ENCODE peak calls at places on chromosomes 12 and 14, in seven cellular contexts. U is OCI-LY7, H is H9, P is H1, Q is brain microvascular endothelial cell, L is pancreas, J is GM13976. I is an unnamed sample.

GRCh38 chr14:78758333-78758732 is 588.2 kb downstream of the NRXN3 start:
- DNase-seq in H (no peak), U (peak), J (peak), L (no peak), Q (peak), P (no peak), I (peak)

GRCh38 chr14:58151264-58151700 is 731 bp downstream of the ARMH4 start:
- DNase-seq in Q (peak), P (no peak), H (peak), J (no peak), U (no peak), L (no peak), I (peak)

GRCh38 chr14:91354221-91354916 is 63.3 kb downstream of the CCDC88C start:
- DNase-seq in H (no peak), L (no peak), Q (no peak), P (no peak), U (peak), J (no peak), I (no peak)

GRCh38 chr14:68679746-68680467 is 113.0 kb downstream of the ZFP36L1 start:
- DNase-seq in J (no peak), L (no peak), H (no peak), Q (no peak), P (no peak), U (no peak), I (no peak)

GRCh38 chr12:76317976-76318375 is 30.2 kb downstream of the BBS10 start:
- DNase-seq in P (no peak), L (no peak), H (no peak), Q (no peak), J (no peak), U (no peak), I (no peak)

GRCh38 chr14:57293851-57294837 is 25.4 kb downstream of the AP5M1 start:
- DNase-seq in Q (no peak), U (peak), P (no peak), H (no peak), J (no peak), L (no peak), I (no peak)

GRCh38 chr14:57405562-57405961 is 15.2 kb downstream of the NAA30 start:
- DNase-seq in J (no peak), H (no peak), U (no peak), L (no peak), Q (no peak), P (no peak), I (no peak)

GRCh38 chr12:101608301-101609133 is 13.7 kb downstream of the MYBPC1 start:
- DNase-seq in P (no peak), U (no peak), L (peak), Q (no peak), J (no peak), H (no peak), I (no peak)

GRCh38 chr14:69317780-69318179 is 57.8 kb downstream of the GALNT16 start:
- DNase-seq in U (peak), H (no peak), L (no peak), J (no peak), P (peak), Q (no peak), I (no peak)

GRCh38 chr12:71415336-71416231 is 24.0 kb upstream of the LGR5 start:
- DNase-seq in U (peak), P (no peak), H (peak), J (peak), L (peak), Q (peak), I (peak)

GRCh38 chr12:106080111-106080732 is 58.5 kb downstream of the NUAK1 start:
- DNase-seq in U (no peak), P (no peak), Q (peak), H (no peak), L (no peak), J (no peak), I (no peak)

GRCh38 chr12:113092478-113093408 is 36.2 kb downstream of the DTX1 start:
- DNase-seq in L (peak), J (peak), P (peak), U (peak), Q (no peak), H (peak), I (peak)

GRCh38 chr12:127363392-127363791 is 903.6 kb upstream of the TMEM132C start:
- DNase-seq in U (no peak), P (peak), J (no peak), L (no peak), Q (peak), H (peak), I (no peak)

GRCh38 chr14:87018294-87018693 is 974.7 kb downstream of the GALC start:
- DNase-seq in J (no peak), P (no peak), Q (no peak), U (no peak), L (no peak), H (no peak), I (no peak)

GRCh38 chr14:74427651-74428050 is 1.6 kb upstream of the SYNDIG1L start:
- DNase-seq in H (no peak), U (no peak), Q (no peak), P (peak), L (no peak), J (no peak), I (no peak)

GRCh38 chr12:66152732-66153131 is 17.1 kb downstream of the TMBIM4 start:
- DNase-seq in Q (no peak), L (no peak), P (no peak), J (no peak), U (no peak), H (no peak), I (no peak)

GRCh38 chr12:26044007-26044394 is 80.8 kb downstream of the BHLHE41 start:
- DNase-seq in L (no peak), Q (no peak), J (no peak), H (no peak), P (no peak), U (no peak), I (no peak)

GRCh38 chr12:106815741-106816140 is 41.3 kb downstream of the RIC8B start:
- DNase-seq in U (no peak), Q (no peak), H (no peak), L (no peak), P (no peak), J (no peak), I (no peak)

GRCh38 chr14:93748208-93749080 is 39.8 kb downstream of the PRIMA1 start:
- DNase-seq in P (no peak), L (no peak), Q (no peak), U (no peak), H (no peak), J (no peak), I (no peak)

GRCh38 chr12:116835484-116835883 is 45.8 kb downstream of the HRK start:
- DNase-seq in J (no peak), Q (no peak), L (no peak), H (no peak), P (no peak), U (no peak), I (no peak)

GRCh38 chr12:42588308-42588836 is 1.2 kb downstream of the PRICKLE1 start:
- DNase-seq in H (no peak), Q (no peak), L (no peak), U (no peak), J (no peak), P (no peak), I (no peak)

GRCh38 chr12:56120158-56120846 is 2.2 kb downstream of the ZC3H10 start:
- DNase-seq in P (no peak), U (no peak), H (no peak), L (no peak), J (no peak), Q (no peak), I (no peak)

GRCh38 chr12:104672501-104673265 is 215.9 kb downstream of the CHST11 start:
- DNase-seq in Q (no peak), P (no peak), U (no peak), J (no peak), H (no peak), L (no peak), I (no peak)

GRCh38 chr12:57693659-57694458 is at the start of gene OS9:
- DNase-seq in H (peak), L (peak), P (peak), U (peak), J (peak), Q (peak), I (peak)
- TF ChIP-seq CTCF in H (peak), L (peak), P (peak), U (peak), J (peak), Q (peak), I (peak)

GRCh38 chr12:24915501-24915900 is 33.4 kb downstream of the BCAT1 start:
- DNase-seq in Q (no peak), H (no peak), J (no peak), P (no peak), L (no peak), U (no peak), I (no peak)
- TF ChIP-seq CTCF in Q (no peak), H (no peak), J (no peak), P (no peak), L (no peak), U (no peak), I (no peak)

DNA sequence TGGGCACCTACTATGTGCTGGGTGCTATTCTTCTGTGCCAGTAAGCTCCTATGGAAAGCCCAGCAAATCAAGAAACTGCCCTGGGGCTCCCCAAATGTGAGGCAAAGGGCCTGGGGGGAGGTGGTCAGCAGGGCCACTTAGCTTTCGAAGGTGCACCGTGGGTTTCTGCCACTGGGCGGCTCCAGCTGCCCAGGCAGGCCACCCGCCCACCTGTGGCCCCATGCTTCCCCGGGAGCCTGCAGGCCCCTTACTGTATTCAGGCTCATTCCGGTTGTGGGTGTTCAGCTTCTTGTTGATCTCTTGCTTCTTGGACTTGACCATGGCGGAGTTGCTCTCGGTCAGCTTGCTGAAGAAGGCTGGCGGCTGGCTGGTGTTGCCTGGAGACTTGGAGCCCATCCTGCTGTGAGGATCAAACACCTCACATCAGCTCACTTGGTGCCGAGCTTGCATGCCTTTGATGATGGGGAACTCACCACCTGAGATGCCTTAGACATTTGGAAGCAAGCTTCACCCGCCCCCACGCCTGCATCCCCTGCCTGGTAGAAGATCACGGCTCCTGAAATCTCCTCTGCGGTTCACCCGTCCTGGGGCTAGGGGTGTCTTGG is 37.3 kb downstream of the RFLNA start:
- DNase-seq in P (no peak), H (peak), U (no peak), J (no peak), Q (no peak), L (no peak), I (no peak)
- TF ChIP-seq CTCF in P (peak), H (peak), U (peak), J (no peak), Q (peak), L (no peak), I (peak)

GRCh38 chr12:7383157-7383556 is 60.8 kb downstream of the CD163L1 start:
- DNase-seq in P (no peak), U (no peak), J (no peak), H (no peak), L (peak), Q (no peak), I (no peak)

GRCh38 chr12:7387289-7387688 is 56.7 kb downstream of the CD163L1 start:
- DNase-seq in U (no peak), L (no peak), Q (no peak), J (no peak), P (no peak), H (no peak), I (no peak)
- TF ChIP-seq CTCF in U (no peak), L (no peak), Q (no peak), J (no peak), P (no peak), H (peak), I (no peak)

GRCh38 chr12:53223391-53224267 is 8.4 kb downstream of the RARG start:
- DNase-seq in H (peak), U (no peak), J (no peak), L (no peak), P (no peak), Q (peak), I (no peak)

GRCh38 chr12:53224897-53225634 is 6.9 kb downstream of the RARG start:
- DNase-seq in H (no peak), J (no peak), Q (no peak), L (no peak), P (no peak), U (no peak), I (no peak)

GRCh38 chr12:53223006-53223305 is 9.1 kb downstream of the RARG start:
- DNase-seq in P (no peak), L (no peak), J (no peak), U (no peak), Q (no peak), H (no peak), I (no peak)

GRCh38 chr12:53225635-53226424 is 6.2 kb downstream of the RARG start:
- DNase-seq in U (no peak), P (no peak), J (no peak), L (no peak), H (peak), Q (no peak), I (no peak)

GRCh38 chr12:53224268-53224896 is 7.6 kb downstream of the RARG start:
- DNase-seq in H (peak), L (no peak), Q (no peak), P (peak), U (no peak), J (no peak), I (no peak)
- TF ChIP-seq CTCF in H (peak), L (no peak), Q (peak), P (peak), U (peak), J (no peak), I (no peak)

DNA sequence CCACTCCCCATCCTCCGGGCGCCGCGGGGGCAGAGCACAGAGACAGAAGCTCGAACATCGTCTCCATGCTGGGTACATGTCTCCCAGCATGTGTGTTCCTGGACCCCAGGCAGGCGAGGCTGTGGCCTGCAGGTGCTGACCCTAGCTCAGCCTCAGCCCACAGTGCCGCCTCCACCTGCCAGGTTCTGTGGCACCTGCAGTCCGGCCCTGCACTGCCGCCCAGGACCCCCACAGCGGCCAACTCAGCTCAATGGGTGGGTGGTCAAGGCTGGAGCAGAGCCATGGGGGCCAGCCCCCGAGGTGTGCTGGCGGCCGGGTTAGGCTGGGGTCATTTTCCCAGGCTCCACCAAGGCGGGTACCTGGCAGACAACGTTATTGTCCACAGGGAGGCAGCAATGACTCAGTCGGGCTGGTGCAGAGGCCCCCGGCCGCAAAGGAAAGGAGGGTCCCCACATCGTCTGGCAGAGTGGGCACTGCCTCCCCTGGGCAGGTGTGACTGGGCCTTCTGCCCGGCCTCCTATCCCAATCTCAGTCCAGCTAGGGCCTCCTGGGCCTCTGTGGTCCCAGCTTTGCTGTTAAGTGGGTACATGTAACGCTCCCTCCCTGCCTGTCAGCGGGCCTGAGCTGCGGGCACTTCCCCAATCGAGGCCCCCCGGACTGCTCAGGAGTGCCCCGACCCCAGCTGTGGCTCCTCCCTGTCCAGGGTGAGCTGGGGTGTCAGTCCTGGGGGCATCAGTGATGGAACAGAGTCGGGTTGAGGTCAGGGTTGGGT is 20.2 kb upstream of the NUDT14 start:
- DNase-seq in J (no peak), L (no peak), H (no peak), P (peak), U (no peak), Q (no peak), I (no peak)
- TF ChIP-seq CTCF in J (no peak), L (no peak), H (peak), P (peak), U (peak), Q (peak), I (no peak)

GRCh38 chr12:122866379-122866778 is 29.5 kb downstream of the VPS37B start:
- DNase-seq in Q (no peak), P (no peak), L (peak), H (no peak), U (no peak), J (no peak), I (no peak)

GRCh38 chr12:122864894-122865253 is 29.6 kb downstream of the HIP1R start:
- DNase-seq in L (no peak), H (no peak), Q (no peak), U (no peak), J (no peak), P (no peak), I (no peak)

GRCh38 chr12:122866950-122867607 is 28.8 kb downstream of the VPS37B start:
- DNase-seq in Q (no peak), U (no peak), P (no peak), H (no peak), J (no peak), L (no peak), I (peak)

GRCh38 chr12:122867701-122868461 is 28.0 kb downstream of the VPS37B start:
- DNase-seq in L (peak), J (no peak), Q (no peak), H (peak), P (peak), U (peak), I (no peak)

DNA sequence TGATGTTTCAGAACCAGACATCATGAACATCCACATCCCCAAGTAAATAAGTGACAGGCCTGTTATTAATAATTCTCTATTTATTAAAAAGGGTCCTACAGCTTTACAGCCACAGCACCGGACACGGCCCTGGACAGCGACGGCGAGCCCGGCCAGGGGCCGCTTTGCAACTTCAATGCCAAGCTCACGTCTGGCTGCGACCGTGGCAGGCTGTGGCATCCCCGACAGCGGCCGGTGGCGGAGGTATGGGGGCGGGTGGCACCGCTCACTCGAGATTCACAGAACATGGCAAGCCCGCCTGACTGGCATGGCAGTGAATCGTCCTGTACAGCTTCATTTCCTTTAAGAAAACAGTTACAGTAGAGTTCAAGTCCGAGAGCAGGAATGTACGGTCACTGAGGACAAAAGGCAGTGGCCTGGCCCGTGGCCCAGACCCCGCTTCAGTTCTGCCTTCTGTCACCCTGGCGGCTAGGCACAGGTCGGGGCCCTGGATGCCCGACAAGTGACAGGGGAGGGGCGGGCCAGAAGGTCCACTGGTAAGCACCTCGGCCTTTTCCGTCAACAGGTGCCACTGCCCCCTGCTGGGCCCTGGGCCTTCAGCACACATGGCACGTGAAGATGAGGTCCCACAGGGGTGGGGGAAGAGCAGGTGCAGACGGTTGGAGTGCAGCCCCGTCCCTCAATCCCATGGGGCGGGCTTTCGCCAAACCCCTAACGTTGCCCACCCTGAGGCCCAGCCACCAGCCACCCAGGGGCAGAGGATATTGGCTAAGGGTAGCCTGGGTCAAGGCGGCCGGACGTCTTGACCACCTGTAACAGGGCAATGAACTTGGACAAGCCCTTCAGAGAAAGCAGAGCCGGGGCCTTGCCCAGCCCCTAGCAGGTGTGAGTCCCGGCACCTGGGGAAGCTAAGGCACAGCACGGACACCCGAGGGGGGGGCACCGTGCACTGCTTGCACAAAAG is 30.3 kb downstream of the HIP1R start:
- DNase-seq in U (peak), H (no peak), J (no peak), L (peak), Q (no peak), P (no peak), I (peak)
- TF ChIP-seq CTCF in U (peak), H (peak), J (peak), L (peak), Q (peak), P (peak), I (peak)

DNA sequence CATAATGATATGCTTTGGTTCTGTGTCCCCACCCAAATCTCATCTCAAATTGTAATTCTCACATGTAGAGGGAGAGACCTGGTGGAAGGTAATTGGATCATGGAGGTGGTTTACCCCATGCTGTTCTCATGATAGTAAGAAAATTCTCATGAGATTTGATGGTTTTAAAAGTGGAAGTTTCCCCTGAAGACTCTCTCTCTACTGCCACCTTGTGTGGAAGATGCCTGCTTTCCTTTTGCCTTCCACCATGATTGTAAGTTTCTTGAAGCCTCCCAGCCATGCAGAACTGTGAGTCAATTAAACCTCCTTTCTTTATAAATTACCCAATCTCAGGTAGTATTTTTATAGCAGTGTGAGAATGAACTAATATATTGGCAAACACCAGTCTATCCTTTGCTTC is 260.4 kb upstream of the PPFIA2 start:
- DNase-seq in P (no peak), H (no peak), U (no peak), J (no peak), Q (no peak), L (no peak), I (no peak)
- TF ChIP-seq CTCF in P (peak), H (peak), U (peak), J (no peak), Q (peak), L (no peak), I (no peak)